ENCODE peak calls at places on chromosomes 13 and 19, in five cellular contexts. W, P, Q, U and H are unnamed samples.

GRCh38 chr13:97367427-97367826 is 66.5 kb upstream of the RAP2A start:
- DNase-seq in P (no peak), W (no peak), U (no peak), Q (no peak), H (peak; percentile 78)

GRCh38 chr13:60788156-60788829 is 391.3 kb downstream of the TDRD3 start:
- DNase-seq in P (no peak), U (no peak), W (no peak), Q (no peak), H (no peak)

GRCh38 chr19:17950310-17951150 is 16.4 kb upstream of the KCNN1 start:
- DNase-seq in Q (no peak), W (peak; percentile 73), P (peak; percentile 50), U (no peak), H (no peak)

GRCh38 chr13:88717946-88718345 is 1046.8 kb downstream of the SLITRK5 start:
- DNase-seq in U (no peak), P (no peak), Q (no peak), W (no peak), H (no peak)

GRCh38 chr13:39406688-39407087 is 196.3 kb downstream of the LHFPL6 start:
- DNase-seq in U (no peak), W (no peak), Q (no peak), P (no peak), H (no peak)

GRCh38 chr13:66266348-66266747 is 963.8 kb downstream of the PCDH9 start:
- DNase-seq in Q (no peak), W (no peak), P (no peak), U (no peak), H (no peak)

GRCh38 chr19:31408460-31409124 is 59.4 kb upstream of the TSHZ3 start:
- DNase-seq in U (no peak), P (peak; percentile 82), Q (no peak), W (no peak), H (peak; percentile 87)

GRCh38 chr13:36752673-36753072 is 66.3 kb upstream of the RFXAP start:
- DNase-seq in U (no peak), Q (no peak), P (no peak), W (no peak), H (peak; percentile 7)